ENCODE peak calls at places on chromosomes 5 and 9, in four cellular contexts. One of them, this sample, is unnamed.

GRCh38 chr9:109990541-109990940 is 210.5 kb downstream of the PALM2AKAP2 start:
- DNase-seq in tibial artery: no peak
- DNase-seq in dorsolateral prefrontal cortex: no peak
- DNase-seq in SK-N-MC: no peak
- DNase-seq in this sample: no peak

GRCh38 chr9:136995370-136995769 is 998 bp downstream of the CLIC3 start:
- DNase-seq in tibial artery: no peak
- DNase-seq in dorsolateral prefrontal cortex: no peak
- DNase-seq in SK-N-MC: no peak
- DNase-seq in this sample: peak

GRCh38 chr5:154523704-154524103 is 45.7 kb upstream of the HAND1 start:
- DNase-seq in tibial artery: no peak
- DNase-seq in dorsolateral prefrontal cortex: no peak
- DNase-seq in SK-N-MC: no peak
- DNase-seq in this sample: no peak

GRCh38 chr5:148970228-148970627 is 92.6 kb downstream of the SH3TC2 start:
- DNase-seq in tibial artery: peak
- DNase-seq in dorsolateral prefrontal cortex: no peak
- DNase-seq in SK-N-MC: no peak
- DNase-seq in this sample: no peak

GRCh38 chr9:27888661-27889295 is 315.5 kb upstream of the C9orf72 start:
- DNase-seq in tibial artery: no peak
- DNase-seq in dorsolateral prefrontal cortex: no peak
- DNase-seq in SK-N-MC: no peak
- DNase-seq in this sample: peak

GRCh38 chr9:32584784-32585183 is 11.8 kb upstream of the NDUFB6 start:
- DNase-seq in tibial artery: no peak
- DNase-seq in dorsolateral prefrontal cortex: no peak
- DNase-seq in SK-N-MC: no peak
- DNase-seq in this sample: no peak

GRCh38 chr9:125594211-125594610 is 112.8 kb downstream of the MAPKAP1 start:
- DNase-seq in tibial artery: no peak
- DNase-seq in dorsolateral prefrontal cortex: no peak
- DNase-seq in SK-N-MC: no peak
- DNase-seq in this sample: peak

GRCh38 chr5:135030123-135030517 is 3.9 kb downstream of the PITX1 start:
- DNase-seq in tibial artery: no peak
- DNase-seq in dorsolateral prefrontal cortex: no peak
- DNase-seq in SK-N-MC: no peak
- DNase-seq in this sample: no peak

GRCh38 chr5:132557425-132557805 is 638 bp downstream of the RAD50 start:
- DNase-seq in tibial artery: no peak
- DNase-seq in dorsolateral prefrontal cortex: peak
- DNase-seq in SK-N-MC: no peak
- DNase-seq in this sample: peak

GRCh38 chr9:108412755-108413154 is 443.0 kb downstream of the ACTL7B start:
- DNase-seq in tibial artery: no peak
- DNase-seq in dorsolateral prefrontal cortex: no peak
- DNase-seq in SK-N-MC: no peak
- DNase-seq in this sample: peak

GRCh38 chr5:8135742-8136141 is 266.8 kb downstream of the MTRR start:
- DNase-seq in tibial artery: no peak
- DNase-seq in dorsolateral prefrontal cortex: no peak
- DNase-seq in SK-N-MC: no peak
- DNase-seq in this sample: peak

GRCh38 chr9:17706347-17706746 is 127.5 kb downstream of the SH3GL2 start:
- DNase-seq in tibial artery: no peak
- DNase-seq in dorsolateral prefrontal cortex: no peak
- DNase-seq in SK-N-MC: no peak
- DNase-seq in this sample: no peak

GRCh38 chr5:78779771-78780616 is 131.4 kb upstream of the LHFPL2 start:
- DNase-seq in tibial artery: no peak
- DNase-seq in dorsolateral prefrontal cortex: no peak
- DNase-seq in SK-N-MC: no peak
- DNase-seq in this sample: no peak

GRCh38 chr5:156914371-156914737 is 48.7 kb downstream of the TIMD4 start:
- DNase-seq in tibial artery: no peak
- DNase-seq in dorsolateral prefrontal cortex: no peak
- DNase-seq in SK-N-MC: no peak
- DNase-seq in this sample: no peak

GRCh38 chr9:93900971-93901861 is 53.9 kb downstream of the BARX1 start:
- DNase-seq in tibial artery: peak
- DNase-seq in dorsolateral prefrontal cortex: no peak
- DNase-seq in SK-N-MC: no peak
- DNase-seq in this sample: no peak

GRCh38 chr5:29017501-29017900 is 1979.1 kb upstream of the CDH9 start:
- DNase-seq in tibial artery: no peak
- DNase-seq in dorsolateral prefrontal cortex: no peak
- DNase-seq in SK-N-MC: no peak
- DNase-seq in this sample: no peak

GRCh38 chr5:129820-130219 is 37.9 kb downstream of the PLEKHG4B start:
- DNase-seq in tibial artery: no peak
- DNase-seq in dorsolateral prefrontal cortex: no peak
- DNase-seq in SK-N-MC: no peak
- DNase-seq in this sample: no peak
- H3K4me3 ChIP-seq in tibial artery: no peak
- H3K4me3 ChIP-seq in dorsolateral prefrontal cortex: no peak
- H3K4me3 ChIP-seq in SK-N-MC: no peak
- H3K4me3 ChIP-seq in this sample: no peak

GRCh38 chr9:135770771-135771170 is 68.8 kb downstream of the KCNT1 start:
- DNase-seq in tibial artery: no peak
- DNase-seq in dorsolateral prefrontal cortex: no peak
- DNase-seq in SK-N-MC: no peak
- DNase-seq in this sample: no peak

GRCh38 chr9:135772056-135773042 is 70.4 kb downstream of the KCNT1 start:
- DNase-seq in tibial artery: no peak
- DNase-seq in dorsolateral prefrontal cortex: no peak
- DNase-seq in SK-N-MC: no peak
- DNase-seq in this sample: no peak

GRCh38 chr9:135773094-135773493 is 71.1 kb downstream of the KCNT1 start:
- DNase-seq in tibial artery: no peak
- DNase-seq in dorsolateral prefrontal cortex: no peak
- DNase-seq in SK-N-MC: no peak
- DNase-seq in this sample: no peak

GRCh38 chr9:135770203-135770535 is 68.2 kb downstream of the KCNT1 start:
- DNase-seq in tibial artery: no peak
- DNase-seq in dorsolateral prefrontal cortex: no peak
- DNase-seq in SK-N-MC: no peak
- DNase-seq in this sample: no peak

DNA sequence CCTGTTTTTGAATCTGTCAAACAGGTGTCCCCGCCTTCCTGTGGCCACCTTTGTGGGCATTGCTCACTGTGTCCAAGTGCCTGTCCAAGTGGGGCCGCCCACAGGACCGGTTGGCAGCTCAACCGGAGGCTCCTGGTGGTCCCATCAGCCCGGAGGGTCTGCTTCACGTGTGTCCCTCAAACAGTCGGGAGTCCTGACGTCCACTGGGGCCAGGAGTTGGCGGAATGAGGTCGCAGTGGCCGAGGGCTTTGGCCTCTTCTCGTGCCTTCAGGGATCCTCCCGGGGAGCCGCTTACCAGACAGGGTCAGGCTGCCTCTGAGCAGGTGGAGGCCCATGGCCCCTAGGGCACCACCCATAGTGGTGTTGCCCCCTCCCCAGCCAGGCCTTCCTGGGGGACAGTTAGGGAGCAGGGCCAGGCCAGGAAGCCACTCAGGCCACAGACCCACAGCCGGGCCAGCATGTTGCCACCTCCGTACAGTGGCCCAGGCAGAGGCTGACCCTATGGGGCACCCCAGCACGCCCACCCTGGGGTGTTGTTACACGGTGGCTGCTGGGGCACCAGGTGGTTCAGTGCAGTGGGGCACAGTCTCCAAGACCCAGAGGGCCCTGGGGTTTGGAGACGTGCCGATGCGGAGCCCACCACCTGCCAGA is 69.5 kb downstream of the KCNT1 start:
- DNase-seq in tibial artery: no peak
- DNase-seq in dorsolateral prefrontal cortex: no peak
- DNase-seq in SK-N-MC: no peak
- DNase-seq in this sample: no peak
- H3K4me3 ChIP-seq in tibial artery: no peak
- H3K4me3 ChIP-seq in dorsolateral prefrontal cortex: no peak
- H3K4me3 ChIP-seq in SK-N-MC: no peak
- H3K4me3 ChIP-seq in this sample: no peak

DNA sequence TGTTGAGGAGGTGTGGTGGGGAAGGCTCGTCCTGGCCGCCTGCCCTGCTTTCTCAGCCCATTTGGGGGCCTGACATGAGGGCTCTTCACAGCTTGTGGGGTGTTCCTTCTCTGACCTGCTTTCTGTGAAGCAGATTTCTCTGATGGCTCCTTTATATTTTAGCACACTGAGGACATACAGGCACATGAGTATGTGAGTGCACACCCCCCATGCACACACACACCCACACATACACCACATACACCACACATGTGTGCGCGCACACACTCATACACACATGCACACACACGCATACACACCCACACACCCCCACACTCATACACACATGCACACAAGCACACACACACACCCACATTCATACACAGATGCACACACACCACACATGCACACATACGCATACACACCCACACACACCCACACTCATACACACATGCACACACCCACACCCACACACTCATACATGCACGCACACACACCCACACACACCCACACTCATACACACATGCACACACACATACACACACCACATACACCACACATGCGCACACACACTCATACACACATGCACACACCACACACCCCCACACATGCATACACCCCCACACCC is 117.5 kb downstream of the COL5A1 start:
- DNase-seq in tibial artery: no peak
- DNase-seq in dorsolateral prefrontal cortex: no peak
- DNase-seq in SK-N-MC: no peak
- DNase-seq in this sample: no peak
- H3K4me3 ChIP-seq in tibial artery: no peak
- H3K4me3 ChIP-seq in dorsolateral prefrontal cortex: no peak
- H3K4me3 ChIP-seq in SK-N-MC: no peak
- H3K4me3 ChIP-seq in this sample: no peak

GRCh38 chr9:19440823-19441580 is 32.2 kb downstream of the ACER2 start:
- DNase-seq in tibial artery: no peak
- DNase-seq in dorsolateral prefrontal cortex: no peak
- DNase-seq in SK-N-MC: no peak
- DNase-seq in this sample: no peak

GRCh38 chr9:19442240-19442639 is 33.4 kb downstream of the ACER2 start:
- DNase-seq in tibial artery: no peak
- DNase-seq in dorsolateral prefrontal cortex: no peak
- DNase-seq in SK-N-MC: no peak
- DNase-seq in this sample: no peak

GRCh38 chr9:19440376-19440775 is 31.6 kb downstream of the ACER2 start:
- DNase-seq in tibial artery: no peak
- DNase-seq in dorsolateral prefrontal cortex: no peak
- DNase-seq in SK-N-MC: no peak
- DNase-seq in this sample: no peak

GRCh38 chr9:19445452-19445851 is 36.6 kb downstream of the ACER2 start:
- DNase-seq in tibial artery: no peak
- DNase-seq in dorsolateral prefrontal cortex: no peak
- DNase-seq in SK-N-MC: no peak
- DNase-seq in this sample: no peak

DNA sequence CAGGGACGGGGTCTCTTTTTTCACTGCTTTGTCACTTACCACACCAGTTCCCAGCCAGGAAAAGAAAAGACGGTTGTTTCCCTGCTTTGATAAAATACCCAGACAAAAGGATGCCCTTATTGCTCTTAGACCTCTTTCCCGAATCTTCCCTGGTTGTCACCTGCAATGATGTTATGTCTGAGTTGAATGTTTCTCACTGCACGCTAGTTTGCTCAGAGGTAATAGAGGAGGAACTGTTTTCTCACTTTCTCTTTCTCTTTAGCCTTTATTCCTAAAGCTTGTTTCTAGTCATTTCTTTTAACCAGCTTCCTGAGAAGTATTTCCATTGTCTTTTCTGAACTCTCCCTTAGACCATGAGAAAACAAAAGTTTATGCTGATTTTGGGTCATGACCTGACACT is 32.9 kb downstream of the ACER2 start:
- DNase-seq in tibial artery: no peak
- DNase-seq in dorsolateral prefrontal cortex: no peak
- DNase-seq in SK-N-MC: no peak
- DNase-seq in this sample: peak
- H3K4me3 ChIP-seq in tibial artery: no peak
- H3K4me3 ChIP-seq in dorsolateral prefrontal cortex: no peak
- H3K4me3 ChIP-seq in SK-N-MC: no peak
- H3K4me3 ChIP-seq in this sample: no peak

DNA sequence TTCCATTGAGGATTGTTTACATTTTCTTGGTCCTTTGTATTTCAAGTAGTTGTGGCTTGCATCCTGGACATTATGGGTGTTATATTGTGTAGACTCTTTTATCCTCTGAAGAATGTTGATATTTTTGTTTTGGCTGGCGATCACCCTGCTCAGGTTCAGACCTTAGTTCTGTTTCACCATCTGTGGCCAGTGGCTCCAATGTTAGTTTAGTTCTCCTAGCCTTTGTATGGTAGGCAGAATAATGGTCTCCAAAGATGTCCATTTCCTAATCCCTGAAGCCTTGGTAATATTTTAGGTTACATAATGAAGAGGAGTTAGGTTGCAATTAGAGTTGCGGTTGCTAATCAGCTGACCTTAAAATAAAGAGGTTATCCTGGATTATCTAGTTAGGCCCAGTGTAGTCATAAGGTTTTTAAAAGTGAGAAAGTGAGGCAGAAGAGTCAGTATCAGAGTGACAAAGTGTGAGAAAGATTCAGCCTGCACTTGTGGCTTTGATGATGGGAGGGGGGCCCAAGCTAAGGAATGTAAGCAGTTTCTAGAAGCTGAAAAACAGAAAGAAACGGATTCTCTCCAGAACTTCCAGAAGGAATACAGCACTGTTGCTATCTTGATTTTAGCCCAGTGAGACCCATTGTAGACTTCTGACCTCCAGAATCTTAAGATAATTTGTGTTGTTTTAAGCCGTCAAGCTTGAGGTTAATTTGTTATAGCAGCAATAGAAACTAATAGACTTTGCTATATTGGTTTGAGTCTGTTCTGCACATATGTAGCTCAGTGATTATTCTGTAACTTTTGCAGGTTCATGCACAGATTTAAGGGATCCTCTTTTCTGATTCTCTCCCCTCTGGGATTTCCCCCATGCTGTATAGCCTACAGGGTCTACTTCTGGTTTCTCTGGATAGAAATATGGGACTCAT is 21.5 kb downstream of the LNPEP start:
- DNase-seq in tibial artery: no peak
- DNase-seq in dorsolateral prefrontal cortex: no peak
- DNase-seq in SK-N-MC: no peak
- DNase-seq in this sample: no peak
- H3K4me3 ChIP-seq in tibial artery: no peak
- H3K4me3 ChIP-seq in dorsolateral prefrontal cortex: no peak
- H3K4me3 ChIP-seq in SK-N-MC: no peak
- H3K4me3 ChIP-seq in this sample: no peak

DNA sequence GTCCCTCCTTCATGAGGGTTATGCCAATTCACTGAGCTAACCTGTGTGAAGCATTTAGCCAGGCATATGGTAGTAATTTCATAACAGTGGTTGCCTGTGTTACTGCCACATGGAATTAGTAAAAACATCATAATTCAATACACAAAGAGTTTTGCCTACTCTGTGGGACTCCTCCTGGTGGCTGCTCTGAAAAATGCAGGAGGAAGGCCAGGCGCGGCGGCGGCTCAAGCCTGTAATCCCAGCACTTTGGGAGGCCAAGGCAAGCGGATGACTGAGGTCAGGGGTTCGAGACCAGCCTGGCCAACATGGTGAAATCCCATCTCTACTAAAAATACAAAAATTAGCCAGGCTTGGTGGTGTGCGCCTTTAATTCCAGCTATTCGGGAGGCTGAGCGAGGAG is 547.3 kb downstream of the CDK5RAP2 start:
- DNase-seq in tibial artery: no peak
- DNase-seq in dorsolateral prefrontal cortex: no peak
- DNase-seq in SK-N-MC: no peak
- DNase-seq in this sample: no peak
- H3K4me3 ChIP-seq in tibial artery: no peak
- H3K4me3 ChIP-seq in dorsolateral prefrontal cortex: no peak
- H3K4me3 ChIP-seq in SK-N-MC: no peak
- H3K4me3 ChIP-seq in this sample: no peak